ENCODE peak calls at places on chromosomes 16 and 17, in six cellular contexts. U is lower leg skin, W is brain microvascular endothelial cell, L is mucosa of descending colon, T is coronary artery, N is cardiac fibroblast. P is an unnamed sample.

GRCh38 chr16:22428654-22429053 is 54.2 kb upstream of the CDR2 start:
- DNase-seq in U (peak), W (no peak), L (no peak), T (no peak), N (no peak), P (no peak)

GRCh38 chr17:79305831-79306687 is 231.4 kb downstream of the ENGASE start:
- DNase-seq in U (no peak), W (no peak), L (no peak), T (no peak), N (no peak), P (no peak)

GRCh38 chr16:81004646-81005353 is 1.9 kb downstream of the CMC2 start:
- DNase-seq in U (no peak), W (peak), L (no peak), T (no peak), N (peak), P (no peak)

GRCh38 chr17:77451894-77452852 is 311.4 kb downstream of the SEC14L1 start:
- DNase-seq in U (peak), W (peak), L (peak), T (peak), N (peak), P (no peak)

GRCh38 chr17:31877911-31878702 is 19.1 kb upstream of the COPRS start:
- DNase-seq in U (no peak), W (peak), L (no peak), T (no peak), N (peak), P (no peak)

GRCh38 chr17:55518549-55518948 is 7.3 kb upstream of the SMIM36 start:
- DNase-seq in U (no peak), W (no peak), L (no peak), T (no peak), N (no peak), P (no peak)

GRCh38 chr17:50956750-50957523 is 90.8 kb upstream of the TOB1 start:
- DNase-seq in U (peak), W (peak), L (no peak), T (no peak), N (peak), P (no peak)

GRCh38 chr16:4373909-4374742 is 2.5 kb downstream of the VASN start:
- DNase-seq in U (peak), W (peak), L (no peak), T (peak), N (peak), P (peak)

GRCh38 chr17:49393491-49394255 is 21.0 kb downstream of the PHB1 start:
- DNase-seq in U (no peak), W (no peak), L (no peak), T (no peak), N (peak), P (no peak)

GRCh38 chr16:31001507-31002251 is 8.8 kb downstream of the STX1B start:
- DNase-seq in U (no peak), W (no peak), L (no peak), T (no peak), N (no peak), P (no peak)

GRCh38 chr16:81214745-81215166 is 23.7 kb upstream of the BCO1 start:
- DNase-seq in U (no peak), W (peak), L (no peak), T (no peak), N (peak), P (no peak)

GRCh38 chr16:19179890-19180490 is 11.9 kb downstream of the SYT17 start:
- DNase-seq in U (peak), W (peak), L (peak), T (no peak), N (peak), P (no peak)

GRCh38 chr16:86408685-86409084 is 101.6 kb upstream of the FOXF1 start:
- DNase-seq in U (no peak), W (no peak), L (no peak), T (no peak), N (no peak), P (no peak)

GRCh38 chr16:20023190-20023589 is 50.5 kb downstream of the GPR139 start:
- DNase-seq in U (no peak), W (peak), L (no peak), T (no peak), N (peak), P (no peak)

GRCh38 chr17:62725791-62726249 is 82.3 kb downstream of the MARCHF10 start:
- DNase-seq in U (no peak), W (peak), L (no peak), T (no peak), N (no peak), P (no peak)

GRCh38 chr17:65550075-65550635 is 11.3 kb downstream of the AXIN2 start:
- DNase-seq in U (no peak), W (no peak), L (no peak), T (no peak), N (no peak), P (no peak)

GRCh38 chr17:79026345-79027273 is 2.6 kb downstream of the C1QTNF1 start:
- DNase-seq in U (peak), W (no peak), L (no peak), T (peak), N (peak), P (no peak)

GRCh38 chr16:782263-782662 is 5.9 kb downstream of the RPUSD1 start:
- DNase-seq in U (no peak), W (no peak), L (no peak), T (no peak), N (no peak), P (no peak)

GRCh38 chr17:72110231-72110952 is 10.4 kb upstream of the SOX9 start:
- DNase-seq in U (no peak), W (no peak), L (no peak), T (no peak), N (no peak), P (no peak)

GRCh38 chr16:56357765-56358322 is 67.5 kb downstream of the AMFR start:
- DNase-seq in U (peak), W (no peak), L (peak), T (no peak), N (no peak), P (no peak)

GRCh38 chr17:45050680-45051059 is 762 bp downstream of the DCAKD start:
- DNase-seq in U (no peak), W (no peak), L (no peak), T (no peak), N (no peak), P (no peak)

GRCh38 chr17:45296003-45296832 is 20.6 kb downstream of the MAP3K14 start:
- DNase-seq in U (no peak), W (no peak), L (no peak), T (no peak), N (peak), P (no peak)

GRCh38 chr16:22372882-22373661 is 1.3 kb downstream of the CDR2 start:
- DNase-seq in U (no peak), W (no peak), L (no peak), T (no peak), N (no peak), P (no peak)

GRCh38 chr17:56599093-56599492 is 5.6 kb downstream of the NOG start:
- DNase-seq in U (no peak), W (no peak), L (no peak), T (no peak), N (no peak), P (no peak)
- H3K4me3 ChIP-seq in U (no peak), W (no peak), L (no peak), T (no peak), N (no peak), P (no peak)

DNA sequence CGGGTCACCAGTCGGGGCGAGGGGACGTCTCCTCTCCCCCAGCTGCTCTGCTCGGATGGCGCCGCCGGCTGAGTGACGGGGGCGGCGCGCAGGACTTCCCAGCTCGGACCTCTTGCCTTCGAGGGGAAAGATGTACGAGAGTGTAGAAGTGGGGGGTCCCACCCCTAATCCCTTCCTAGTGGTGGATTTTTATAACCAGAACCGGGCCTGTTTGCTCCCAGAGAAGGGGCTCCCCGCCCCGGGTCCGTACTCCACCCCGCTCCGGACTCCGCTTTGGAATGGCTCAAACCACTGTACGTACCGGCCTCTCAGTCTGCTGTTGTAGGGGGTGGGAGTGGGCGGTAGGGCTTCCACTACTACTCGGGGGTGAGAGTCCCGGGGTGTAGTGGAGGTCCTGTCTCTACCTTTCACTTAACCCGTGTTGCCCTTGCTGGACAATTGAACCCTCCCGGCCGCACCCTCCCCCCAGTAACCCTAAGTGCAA is 21.9 kb downstream of the GJD3 start:
- DNase-seq in U (no peak), W (no peak), L (no peak), T (no peak), N (no peak), P (no peak)
- H3K4me3 ChIP-seq in U (peak), W (peak), L (peak), T (peak), N (peak), P (peak)

GRCh38 chr16:57798267-57798810 is 4.0 kb downstream of the KIFC3 start:
- DNase-seq in U (no peak), W (no peak), L (no peak), T (no peak), N (no peak), P (no peak)
- H3K4me3 ChIP-seq in U (no peak), W (no peak), L (no peak), T (no peak), N (no peak), P (peak)

GRCh38 chr17:17866425-17866824 is 29.6 kb upstream of the SREBF1 start:
- DNase-seq in U (no peak), W (no peak), L (no peak), T (no peak), N (no peak), P (no peak)
- H3K4me3 ChIP-seq in U (no peak), W (no peak), L (no peak), T (no peak), N (no peak), P (no peak)

DNA sequence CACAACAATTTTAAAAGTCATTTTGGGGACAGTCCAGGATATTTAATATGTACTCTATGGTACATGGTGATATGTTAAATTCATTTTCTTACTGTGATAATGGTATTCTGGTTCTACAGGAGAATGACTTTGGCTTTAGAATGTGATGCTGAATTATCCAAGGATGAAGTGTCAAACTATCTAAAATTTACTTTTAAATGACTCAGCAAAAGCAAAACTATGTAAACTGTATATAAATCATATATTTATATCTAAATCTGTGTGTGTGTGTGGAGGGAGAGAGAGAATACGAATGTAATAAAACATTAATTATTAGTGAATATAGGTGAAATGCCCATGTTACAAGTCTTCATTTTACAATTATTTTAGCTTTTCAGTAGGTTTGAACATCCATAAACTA is 733.8 kb upstream of the CA10 start:
- DNase-seq in U (no peak), W (no peak), L (no peak), T (no peak), N (no peak), P (no peak)
- H3K4me3 ChIP-seq in U (no peak), W (no peak), L (no peak), T (no peak), N (no peak), P (no peak)

DNA sequence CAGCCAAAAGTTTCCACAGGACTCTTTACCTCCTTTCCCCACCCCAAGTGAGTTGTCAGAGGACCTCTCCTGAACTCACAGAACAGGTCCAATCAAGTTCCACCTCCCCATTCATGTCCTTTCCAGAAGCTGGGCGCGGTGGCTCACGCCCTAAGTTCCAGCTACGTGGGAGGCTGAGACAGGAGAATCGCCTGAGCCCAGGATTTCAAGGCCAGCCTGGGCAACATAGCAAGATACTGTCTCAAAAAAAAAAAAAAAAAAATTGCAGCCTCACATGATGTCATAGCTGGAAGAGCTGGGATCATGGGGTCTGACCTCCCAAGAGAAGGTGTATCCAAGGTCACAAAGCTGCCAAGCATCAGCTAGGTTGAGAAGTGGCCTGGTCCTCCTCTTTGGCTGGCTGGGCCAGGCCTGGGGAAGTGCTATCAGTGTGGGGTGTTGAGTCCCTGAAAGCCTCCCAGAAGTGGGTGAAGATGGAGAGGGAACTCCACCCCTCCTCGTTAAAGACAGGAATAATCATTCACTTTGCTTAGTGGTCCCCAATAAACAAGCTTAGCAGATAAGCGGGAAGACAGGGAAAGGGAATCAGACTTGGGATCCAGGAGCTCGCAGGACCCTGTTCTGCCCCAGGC is 5.5 kb upstream of the MNT start:
- DNase-seq in U (peak), W (no peak), L (peak), T (peak), N (no peak), P (no peak)
- H3K4me3 ChIP-seq in U (no peak), W (no peak), L (no peak), T (peak), N (peak), P (no peak)

DNA sequence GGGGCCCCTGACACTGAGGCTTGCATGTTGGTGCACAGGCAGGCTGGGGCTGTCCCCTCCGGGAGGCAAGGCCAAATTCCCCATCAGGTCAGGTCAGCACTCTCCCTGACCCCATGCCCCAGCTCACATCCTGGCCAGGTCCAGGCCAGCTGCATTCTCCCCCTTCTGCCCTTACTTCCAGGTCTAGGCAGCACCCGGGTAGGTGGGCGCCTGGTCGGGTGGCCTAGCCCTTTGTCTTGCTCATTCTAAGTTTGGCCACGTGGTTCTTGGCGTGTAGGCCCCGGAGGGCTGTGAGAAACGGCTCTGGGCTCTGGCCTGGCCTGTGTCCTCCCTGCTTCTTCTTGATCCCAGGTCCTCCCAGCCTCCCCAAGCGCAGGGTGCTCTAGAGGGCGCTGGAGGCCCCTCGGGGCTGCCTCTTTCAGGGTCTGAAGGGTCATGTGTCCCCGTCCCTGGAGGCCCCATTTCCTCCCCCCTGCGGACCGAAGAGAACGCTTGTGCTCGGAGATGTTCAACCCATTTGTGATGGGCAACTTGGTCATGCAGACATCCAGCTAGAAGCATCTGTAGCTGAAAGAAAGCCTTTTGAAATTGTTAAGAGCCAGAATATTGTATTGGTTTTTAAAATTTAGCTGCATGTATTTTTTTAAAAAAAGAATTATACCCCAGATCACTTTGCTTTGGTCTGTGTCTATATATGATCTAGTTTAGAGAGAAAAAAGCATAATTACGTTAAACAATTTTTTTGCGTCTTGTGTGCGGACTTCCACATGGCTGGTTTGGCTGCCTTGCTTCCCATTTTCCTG is 6.7 kb downstream of the BAHCC1 start:
- DNase-seq in U (no peak), W (no peak), L (no peak), T (no peak), N (peak), P (no peak)
- H3K4me3 ChIP-seq in U (no peak), W (no peak), L (no peak), T (peak), N (no peak), P (no peak)